ENCODE peak calls at places on chromosomes 12 and 14, in five cellular contexts. H is trophoblast cell, A is H1, S is H9, C is mesenchymal stem cell. U is an unnamed sample.

GRCh38 chr12:25152055-25152454 is 42.9 kb downstream of the DNAI7 start:
- DNase-seq in H (no peak), A (no peak), S (no peak), C (no peak), U (no peak)

GRCh38 chr12:51430196-51430895 is 5.7 kb downstream of the SLC4A8 start:
- DNase-seq in S (no peak), C (no peak), A (no peak), H (no peak), U (no peak)

GRCh38 chr14:67738740-67739504 is 37.2 kb downstream of the RDH12 start:
- DNase-seq in S (no peak), C (peak), H (peak), A (no peak), U (no peak)

GRCh38 chr12:121132601-121133481 is at the start of gene P2RX7:
- DNase-seq in C (peak), S (peak), A (peak), H (peak), U (no peak)

GRCh38 chr12:90460681-90461080 is 494.3 kb downstream of the CCER1 start:
- DNase-seq in A (no peak), S (no peak), C (no peak), H (no peak), U (no peak)

GRCh38 chr14:69392481-69392880 is 5.6 kb downstream of the ERH start:
- DNase-seq in H (no peak), A (no peak), S (no peak), C (no peak), U (no peak)

GRCh38 chr12:5318874-5319273 is 113.0 kb upstream of the NTF3 start:
- DNase-seq in A (no peak), H (peak), C (no peak), S (no peak), U (no peak)

GRCh38 chr12:107734139-107734538 is 26.8 kb downstream of the PRDM4 start:
- DNase-seq in C (no peak), H (no peak), A (no peak), S (no peak), U (no peak)

GRCh38 chr12:111409403-111410228 is 3.9 kb downstream of the SH2B3 start:
- DNase-seq in C (peak), H (no peak), S (peak), A (no peak), U (no peak)

GRCh38 chr12:62259311-62259992 is 752 bp upstream of the USP15 start:
- DNase-seq in H (no peak), A (no peak), C (no peak), S (no peak), U (no peak)

GRCh38 chr14:103708750-103709187 is 6.5 kb downstream of the XRCC3 start:
- DNase-seq in S (no peak), A (no peak), C (no peak), H (no peak), U (no peak)

GRCh38 chr12:62268956-62269355 is 8.8 kb downstream of the USP15 start:
- DNase-seq in C (peak), H (peak), A (no peak), S (no peak), U (no peak)

GRCh38 chr14:20631023-20631820 is 10.3 kb downstream of the OR6S1 start:
- DNase-seq in H (peak), S (peak), C (peak), A (peak), U (no peak)

GRCh38 chr12:44774815-44775411 is 101.2 kb downstream of the NELL2 start:
- DNase-seq in A (peak), S (peak), C (peak), H (peak), U (peak)

GRCh38 chr14:30608533-30609006 is 13.5 kb upstream of the SCFD1 start:
- DNase-seq in A (no peak), C (peak), S (no peak), H (peak), U (no peak)

GRCh38 chr14:99505089-99505488 is 23.9 kb downstream of the CCNK start:
- DNase-seq in S (no peak), H (no peak), A (no peak), C (no peak), U (no peak)

DNA sequence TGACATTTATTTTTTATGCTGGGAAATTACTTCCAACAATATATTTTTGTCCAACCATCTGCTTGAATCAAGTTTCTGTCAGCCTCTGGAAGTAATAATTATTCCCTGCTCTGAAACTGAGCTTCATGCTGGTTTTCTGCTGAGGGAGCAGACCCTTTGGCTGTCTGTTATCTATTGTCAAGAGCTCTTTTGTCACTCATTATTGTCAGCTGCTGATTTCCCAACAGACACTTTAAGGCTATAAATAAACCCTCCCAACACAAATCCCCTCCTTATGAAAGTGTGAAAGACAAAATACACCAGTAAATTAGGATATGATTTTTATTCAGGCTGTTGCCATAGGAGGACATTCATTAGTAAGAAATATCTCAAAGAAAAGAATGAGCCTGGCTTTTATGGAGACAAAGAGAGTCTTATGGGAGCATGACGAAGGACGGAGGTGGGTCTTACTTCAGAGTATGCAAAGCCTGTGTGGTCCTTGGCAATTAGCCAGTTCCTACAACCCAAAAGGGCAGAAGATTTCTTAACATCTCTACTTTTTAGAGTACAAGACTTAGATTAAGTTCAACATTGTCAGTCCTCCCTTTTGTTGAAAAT is 180.8 kb downstream of the CRADD start:
- DNase-seq in A (no peak), C (no peak), H (no peak), S (no peak), U (no peak)
- H2BK12ac ChIP-seq in A (no peak), C (no peak), H (no peak), S (no peak), U (no peak)

DNA sequence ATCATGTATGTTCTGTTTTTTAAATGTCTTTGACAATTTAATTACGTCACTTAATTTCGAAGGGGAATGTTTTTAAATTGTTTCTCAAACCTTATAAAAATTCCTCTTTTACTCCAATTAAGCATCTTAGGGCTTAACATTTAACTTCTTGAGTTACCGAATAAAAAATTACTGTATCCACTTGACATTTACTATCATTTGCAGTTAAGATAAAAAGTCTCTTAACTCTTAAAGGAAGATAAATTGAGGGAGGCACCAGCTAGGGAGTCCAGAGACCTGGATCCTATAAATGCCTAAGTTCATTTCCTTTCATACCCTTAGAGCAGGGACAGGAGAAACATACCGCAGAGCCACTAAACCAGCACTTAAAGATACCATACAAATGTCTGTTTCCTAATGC is 71.5 kb downstream of the GALNT4 start:
- DNase-seq in S (no peak), H (no peak), A (no peak), C (no peak), U (no peak)
- H2AFZ ChIP-seq in S (no peak), H (no peak), A (no peak), C (no peak), U (no peak)

DNA sequence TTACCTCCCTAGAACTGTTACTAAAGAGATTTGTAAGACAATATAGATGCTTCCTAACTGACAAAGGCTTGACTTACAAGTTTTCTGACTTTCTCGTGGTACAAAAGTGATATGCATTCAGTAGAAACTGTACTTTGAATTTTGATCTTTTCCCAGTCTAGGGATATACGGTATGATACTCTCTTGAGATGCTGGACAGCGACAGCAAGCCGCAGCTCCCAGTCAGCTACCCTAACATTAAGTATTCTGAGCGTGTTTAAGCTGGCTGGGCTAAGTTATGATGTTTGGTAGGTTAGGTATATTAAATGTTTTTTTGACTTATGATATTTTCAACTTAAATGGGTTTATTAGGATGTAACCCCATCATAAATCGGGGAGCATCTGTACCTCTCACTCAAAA is 55.2 kb upstream of the CDKL1 start:
- DNase-seq in C (no peak), A (no peak), H (no peak), S (no peak), U (no peak)
- H3K4ac ChIP-seq in C (no peak), A (no peak), H (no peak), S (no peak), U (no peak)

DNA sequence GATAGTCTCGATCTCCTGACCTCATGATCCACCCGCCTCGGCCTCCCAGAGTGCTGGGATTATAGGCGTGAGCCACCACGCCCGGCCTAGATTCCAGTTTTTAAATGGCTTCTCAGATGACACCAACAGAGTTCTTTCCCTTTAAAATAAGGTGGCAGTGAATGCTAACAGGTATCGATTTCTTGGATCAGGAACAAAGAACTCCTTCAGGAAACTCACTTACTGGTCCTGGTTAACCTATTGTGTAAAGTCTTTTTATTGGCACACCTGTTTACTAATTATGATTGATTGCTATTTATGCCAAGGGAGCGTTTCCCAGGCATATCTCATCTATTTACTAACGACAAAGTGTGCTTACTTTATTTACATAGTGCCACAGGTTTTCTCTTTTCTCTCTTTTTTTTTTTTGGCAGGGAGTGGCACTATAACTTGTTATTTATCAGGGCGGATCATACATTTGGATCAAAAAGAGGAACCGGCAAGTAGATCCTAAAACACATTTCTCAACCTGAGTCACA is 89.7 kb downstream of the GLT1D1 start:
- DNase-seq in S (no peak), A (no peak), C (no peak), H (no peak), U (no peak)
- H2BK12ac ChIP-seq in S (no peak), A (no peak), C (no peak), H (no peak), U (no peak)

GRCh38 chr12:83145325-83145724 is 458.6 kb downstream of the TMTC2 start:
- DNase-seq in H (no peak), S (no peak), C (no peak), A (no peak), U (no peak)
- H2AFZ ChIP-seq in H (no peak), S (no peak), C (no peak), A (no peak), U (peak)

GRCh38 chr12:122880668-122881067 is 15.3 kb downstream of the VPS37B start:
- DNase-seq in S (no peak), C (no peak), H (peak), A (no peak), U (no peak)

GRCh38 chr12:122875590-122876220 is 20.2 kb downstream of the VPS37B start:
- DNase-seq in C (no peak), A (no peak), S (peak), H (no peak), U (no peak)

GRCh38 chr12:122880155-122880605 is 15.7 kb downstream of the VPS37B start:
- DNase-seq in A (no peak), H (peak), S (no peak), C (peak), U (no peak)

GRCh38 chr12:122876724-122877123 is 19.2 kb downstream of the VPS37B start:
- DNase-seq in C (no peak), S (no peak), H (no peak), A (no peak), U (no peak)

DNA sequence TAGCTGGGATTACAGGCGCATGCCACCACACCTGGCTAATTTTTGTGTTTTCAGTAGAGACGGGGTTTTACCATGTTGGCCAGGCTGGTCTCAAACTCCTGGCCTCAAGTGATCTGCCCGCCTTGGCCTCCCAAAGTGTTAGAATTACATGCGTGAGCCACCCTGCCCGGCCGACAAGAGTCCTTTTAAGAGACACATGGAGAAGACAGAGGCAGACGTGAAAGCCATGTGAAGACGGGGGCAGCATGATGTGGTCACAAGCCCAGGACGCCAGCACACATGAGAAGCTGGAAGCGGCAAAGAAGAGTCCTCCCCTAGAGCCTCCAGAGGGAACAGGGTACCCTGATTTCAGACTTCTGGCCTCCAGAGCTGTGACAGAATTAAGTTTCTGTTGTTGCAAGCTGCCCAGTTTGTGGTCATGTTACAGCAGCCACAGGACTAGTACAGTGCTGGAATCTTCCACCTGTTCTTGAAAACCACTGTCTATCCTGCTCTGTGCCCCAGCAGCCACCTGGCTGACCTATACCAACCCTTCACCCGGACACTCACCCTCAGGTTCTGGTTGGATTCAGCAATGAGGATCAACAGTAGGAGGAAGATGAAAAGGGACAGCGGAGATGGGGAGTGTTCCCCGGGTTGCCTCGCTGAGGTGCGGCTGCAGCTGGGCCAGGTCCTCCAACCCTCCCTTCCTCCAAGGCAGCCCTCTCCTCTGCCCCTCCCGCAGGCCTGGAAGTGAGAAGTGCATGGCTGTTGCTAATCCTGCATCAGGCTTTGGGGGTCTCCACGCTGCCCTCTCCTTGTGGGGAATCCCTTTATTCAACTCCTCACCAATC is 16.9 kb downstream of the VPS37B start:
- DNase-seq in A (no peak), H (no peak), S (no peak), C (no peak), U (no peak)
- H3K4ac ChIP-seq in A (no peak), H (peak), S (no peak), C (no peak), U (no peak)

DNA sequence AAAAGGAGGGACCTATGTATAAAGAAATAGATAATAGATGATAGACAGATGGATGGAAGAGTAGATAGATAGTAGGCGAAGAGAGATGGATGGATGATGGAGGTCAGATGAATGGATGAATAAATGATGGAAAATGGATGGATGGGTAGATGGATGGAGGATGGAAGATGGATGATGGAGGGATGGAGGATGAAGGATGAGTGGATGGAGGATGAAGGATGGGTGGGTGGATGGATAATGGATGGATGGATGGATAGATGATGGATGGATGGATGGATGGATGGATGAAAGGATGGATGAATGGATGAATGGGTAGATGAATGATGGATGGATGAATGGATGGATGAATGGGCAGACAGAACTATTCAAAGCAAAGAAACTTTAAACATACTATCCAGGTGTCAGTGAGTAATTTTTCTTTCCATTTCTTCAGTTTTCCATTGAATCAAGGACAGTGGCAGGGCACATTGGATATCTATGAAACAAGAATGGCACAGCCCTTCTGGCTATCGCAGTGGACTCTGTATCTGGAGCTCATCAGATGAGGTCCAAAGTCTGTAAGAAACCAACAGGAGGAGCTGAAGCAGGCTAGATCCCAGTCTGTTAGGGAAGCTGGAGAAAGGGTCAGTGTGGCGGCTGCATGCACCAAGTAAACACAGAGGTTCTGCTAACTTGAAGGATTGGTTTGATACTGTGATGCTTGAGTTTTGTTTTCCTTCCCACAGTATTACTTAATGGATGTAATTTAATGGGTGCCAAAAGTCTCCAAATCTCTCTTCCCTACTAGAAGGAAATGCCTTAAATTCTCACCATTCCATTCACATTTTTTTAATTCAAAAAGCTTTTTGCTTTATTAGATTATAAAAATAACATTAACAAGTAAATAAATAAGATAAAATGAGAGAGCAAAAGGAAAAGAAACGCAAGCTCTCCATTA is 18.1 kb upstream of the MED13L start:
- DNase-seq in S (no peak), C (no peak), H (no peak), A (no peak), U (no peak)
- H2BK12ac ChIP-seq in S (no peak), C (no peak), H (no peak), A (no peak), U (no peak)

GRCh38 chr12:53492830-53493609 is 6.2 kb downstream of the MAP3K12 start:
- DNase-seq in A (peak), S (peak), C (peak), H (peak), U (peak)

GRCh38 chr12:53493610-53494391 is 5.5 kb downstream of the MAP3K12 start:
- DNase-seq in S (no peak), H (peak), A (no peak), C (no peak), U (no peak)

GRCh38 chr12:53495903-53496751 is 3.1 kb downstream of the MAP3K12 start:
- DNase-seq in H (peak), C (peak), S (peak), A (no peak), U (peak)

GRCh38 chr12:53489242-53489915 is 9.9 kb downstream of the MAP3K12 start:
- DNase-seq in S (no peak), C (no peak), H (peak), A (no peak), U (no peak)

DNA sequence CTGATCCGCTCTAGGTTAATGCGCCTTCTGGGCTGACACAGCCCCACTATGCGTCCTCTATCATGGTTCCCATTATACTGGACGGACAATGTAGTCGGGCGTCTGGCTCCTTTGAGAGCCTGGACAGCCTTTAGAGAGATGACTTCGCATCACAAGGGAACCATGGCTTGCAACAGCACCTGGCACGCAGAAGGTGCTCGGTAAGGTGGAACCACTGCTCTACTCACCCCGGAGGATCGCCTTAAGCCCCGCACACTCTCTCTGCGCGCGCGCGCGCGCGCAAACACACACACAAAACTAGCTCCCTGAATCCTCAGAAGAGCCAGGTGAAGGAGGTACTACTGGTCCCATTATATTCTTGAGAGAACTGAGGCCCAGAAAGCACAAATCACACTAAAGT is 7.1 kb downstream of the MAP3K12 start:
- DNase-seq in A (peak), S (no peak), H (peak), C (no peak), U (no peak)
- H2AFZ ChIP-seq in A (no peak), S (no peak), H (peak), C (peak), U (no peak)

GRCh38 chr14:61401461-61401860 is 80.1 kb downstream of the PRKCH start:
- DNase-seq in S (no peak), A (no peak), H (no peak), C (no peak), U (no peak)
- H3K4ac ChIP-seq in S (no peak), A (no peak), H (no peak), C (no peak), U (no peak)